ENCODE peak calls at places on chromosomes 5 and 9, in four cellular contexts. K is smooth muscle cell of the brain vasculature; T is NCI-H1417; E is stimulated activated CD4-positive, alpha-beta T cell treated with anti-CD3 and anti-CD28 coated beads, TNF-alpha, amount 100 ng/mL, for 1 hour. Y is an unnamed sample.

GRCh38 chr9:89319015-89319905 is 960 bp downstream of the SECISBP2 start:
- DNase-seq in E (no peak), T (no peak), K (no peak), Y (no peak)

GRCh38 chr5:181221105-181221791 is 1.8 kb upstream of the TRIM41 start:
- DNase-seq in E (no peak), K (no peak), T (no peak), Y (no peak)

GRCh38 chr5:133106343-133106742 is 54.5 kb downstream of the HSPA4 start:
- DNase-seq in K (no peak), E (no peak), T (no peak), Y (no peak)

GRCh38 chr9:137648396-137648795 is 29.6 kb downstream of the EHMT1 start:
- DNase-seq in K (no peak), E (no peak), T (no peak), Y (no peak)

GRCh38 chr9:89661956-89662717 is 57.3 kb downstream of the GADD45G start:
- DNase-seq in T (peak; percentile 91), K (peak; percentile 77), E (no peak), Y (peak; percentile 95)

GRCh38 chr5:42626462-42626861 is 130.2 kb upstream of the CCDC152 start:
- DNase-seq in K (no peak), E (no peak), T (no peak), Y (no peak)

GRCh38 chr5:54792611-54793404 is 192.6 kb downstream of the ESM1 start:
- DNase-seq in T (no peak), E (no peak), K (no peak), Y (no peak)

GRCh38 chr5:111901303-111901702 is 144.3 kb upstream of the NREP start:
- DNase-seq in T (no peak), E (no peak), K (no peak), Y (no peak)

GRCh38 chr5:90967443-90967842 is 408.8 kb downstream of the ADGRV1 start:
- DNase-seq in E (no peak), K (no peak), T (no peak), Y (peak; percentile 32)

GRCh38 chr5:120382813-120383212 is 81.3 kb upstream of the PRR16 start:
- DNase-seq in E (no peak), T (no peak), K (no peak), Y (no peak)

GRCh38 chr5:1497795-1498622 is 25.8 kb downstream of the LPCAT1 start:
- DNase-seq in T (no peak), E (no peak), K (no peak), Y (no peak)

GRCh38 chr5:147971472-147971871 is 65.1 kb upstream of the C5orf46 start:
- DNase-seq in T (no peak), K (no peak), E (no peak), Y (no peak)

GRCh38 chr9:112310826-112311225 is 22.6 kb downstream of the PTBP3 start:
- DNase-seq in K (no peak), E (no peak), T (no peak), Y (no peak)

GRCh38 chr5:176822426-176823075 is 12.2 kb downstream of the UNC5A start:
- DNase-seq in E (no peak), T (no peak), K (no peak), Y (no peak)

GRCh38 chr9:89476546-89476945 is 21.4 kb downstream of the SEMA4D start:
- DNase-seq in E (no peak), T (no peak), K (no peak), Y (no peak)